ENCODE peak calls at places on chromosomes 4 and X, in four cellular contexts. K is OCI-LY7, A is DND-41, R is AG09309. E is an unnamed sample.

GRCh38 chr4:140242357-140243284 is 88.6 kb upstream of the MAML3 start:
- DNase-seq in A (peak), K (peak), R (no peak), E (no peak)

GRCh38 chrX:45719751-45720501 is 519.2 kb upstream of the DIPK2B start:
- DNase-seq in A (no peak), R (no peak), K (no peak), E (no peak)

GRCh38 chr4:158211288-158211687 is 1.0 kb downstream of the TMEM144 start:
- DNase-seq in A (no peak), K (no peak), R (no peak), E (no peak)

GRCh38 chr4:73222466-73223257 is 35.9 kb downstream of the ANKRD17 start:
- DNase-seq in R (peak), K (peak), A (peak), E (peak)

GRCh38 chrX:11137543-11138139 is 26.5 kb downstream of the HCCS start:
- DNase-seq in K (peak), A (no peak), R (peak), E (no peak)

GRCh38 chr4:101599620-101600019 is 190.9 kb upstream of the BANK1 start:
- DNase-seq in R (peak), K (no peak), A (no peak), E (no peak)

GRCh38 chrX:37905436-37906147 is 58.2 kb upstream of the DYNLT3 start:
- DNase-seq in A (no peak), K (no peak), R (no peak), E (no peak)

GRCh38 chr4:19905006-19905405 is 346.7 kb upstream of the SLIT2 start:
- DNase-seq in R (no peak), K (no peak), A (no peak), E (no peak)

GRCh38 chrX:42149786-42150185 is 226.4 kb upstream of the CASK start:
- DNase-seq in A (no peak), K (no peak), R (no peak), E (no peak)

GRCh38 chrX:42246814-42247213 is 323.5 kb upstream of the CASK start:
- DNase-seq in A (no peak), R (no peak), K (no peak), E (no peak)

GRCh38 chr4:163167333-163167626 is 590 bp upstream of the NAF1 start:
- DNase-seq in A (no peak), R (no peak), K (peak), E (no peak)

GRCh38 chr4:52659722-52660261 is 691 bp upstream of the USP46 start:
- DNase-seq in A (peak), R (no peak), K (peak), E (no peak)

GRCh38 chr4:120694973-120695372 is 227.6 kb downstream of the PRDM5 start:
- DNase-seq in R (no peak), K (no peak), A (no peak), E (no peak)

GRCh38 chrX:82813671-82814078 is 694.4 kb upstream of the POU3F4 start:
- DNase-seq in R (no peak), A (no peak), K (no peak), E (no peak)

GRCh38 chrX:25858273-25858880 is 279.8 kb upstream of the MAGEB18 start:
- DNase-seq in K (no peak), R (no peak), A (no peak), E (no peak)

GRCh38 chr4:165974647-165975335 is 101.8 kb downstream of the TLL1 start:
- DNase-seq in A (no peak), R (no peak), K (no peak), E (no peak)

GRCh38 chr4:150264595-150265141 is 186.4 kb downstream of the DCLK2 start:
- DNase-seq in K (no peak), A (no peak), R (no peak), E (no peak)

GRCh38 chr4:77203380-77204197 is 46.6 kb downstream of the CCNG2 start:
- DNase-seq in R (peak), A (peak), K (peak), E (peak)

GRCh38 chr4:90293320-90293719 is 166.1 kb downstream of the CCSER1 start:
- DNase-seq in A (no peak), R (no peak), K (peak), E (no peak)
- TF ChIP-seq CTCF in A (peak), R (peak), K (peak), E (no peak)

GRCh38 chr4:109818268-109818667 is 2.7 kb downstream of the GAR1 start:
- DNase-seq in R (no peak), A (no peak), K (no peak), E (no peak)

GRCh38 chr4:109815151-109816081 is at the start of gene GAR1:
- DNase-seq in K (peak), A (peak), R (peak), E (peak)

GRCh38 chr4:109820563-109820962 is 5.0 kb downstream of the GAR1 start:
- DNase-seq in R (peak), A (no peak), K (no peak), E (no peak)

GRCh38 chr4:109816082-109816442 is 500 bp downstream of the GAR1 start:
- DNase-seq in K (peak), R (no peak), A (peak), E (no peak)

DNA sequence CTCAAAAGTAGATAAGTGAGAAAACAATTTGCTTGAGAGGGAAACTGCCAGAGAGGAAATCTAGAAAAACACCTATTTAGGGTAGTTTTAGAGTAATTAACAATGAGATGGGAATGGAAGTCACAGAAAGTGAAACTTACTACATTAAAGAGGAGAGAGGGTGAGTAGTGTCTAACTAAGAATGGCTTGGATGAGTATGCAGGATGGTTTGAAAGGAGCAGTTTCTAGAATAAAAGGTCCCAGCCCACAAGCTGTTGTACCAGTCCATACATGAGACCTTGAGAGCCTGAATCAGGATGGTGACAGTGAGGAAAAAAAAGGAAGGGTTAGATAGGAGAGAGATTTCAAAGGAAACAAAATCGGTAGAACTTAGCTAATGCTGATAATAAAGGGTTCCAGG is 1.3 kb downstream of the GAR1 start:
- DNase-seq in A (no peak), R (no peak), K (no peak), E (no peak)
- H3K4me3 ChIP-seq in A (peak), R (no peak), K (peak), E (peak)

DNA sequence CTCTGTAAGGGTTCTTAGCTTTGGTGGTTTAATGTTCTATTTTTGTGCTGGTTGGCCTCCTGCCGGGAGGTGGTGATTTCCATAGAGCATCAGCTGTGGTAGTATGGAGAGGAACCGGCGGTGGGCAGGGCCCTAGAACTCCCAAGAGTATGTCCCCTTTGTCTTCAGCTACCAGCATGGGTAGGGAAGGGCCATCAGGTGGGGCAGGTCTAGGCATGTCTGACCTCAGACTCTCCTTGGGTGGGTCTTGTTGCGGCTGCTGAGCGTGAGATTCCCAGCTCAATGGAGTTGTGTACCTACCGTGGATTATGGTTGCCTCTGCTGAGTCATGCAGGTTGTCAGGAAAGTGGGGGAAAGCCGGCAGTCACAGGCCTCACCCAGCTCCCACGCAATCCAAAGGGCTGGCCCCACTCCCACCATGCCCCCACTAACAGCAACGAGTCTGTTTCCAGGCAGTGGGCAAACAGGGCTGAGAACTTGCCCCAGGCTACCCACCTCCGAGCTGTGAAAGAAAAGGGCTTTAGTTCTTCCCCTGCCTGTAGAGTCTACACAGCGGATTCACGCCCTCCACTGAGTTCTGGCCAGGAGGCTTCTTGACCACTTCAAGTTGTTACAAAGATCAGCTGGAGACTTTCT is 235.9 kb downstream of the RPA4 start:
- DNase-seq in K (no peak), A (no peak), R (no peak), E (no peak)
- TF ChIP-seq CTCF in K (no peak), A (no peak), R (no peak), E (no peak)

GRCh38 chrX:118727686-118728339 is 407 bp downstream of the IL13RA1 start:
- DNase-seq in A (no peak), K (no peak), R (no peak), E (no peak)

GRCh38 chrX:118726887-118727685 is at the start of gene IL13RA1:
- DNase-seq in K (no peak), A (no peak), R (no peak), E (no peak)

GRCh38 chrX:118730500-118731247 is 3.3 kb downstream of the IL13RA1 start:
- DNase-seq in R (peak), A (no peak), K (no peak), E (peak)

GRCh38 chrX:118724775-118725174 is 2.6 kb upstream of the IL13RA1 start:
- DNase-seq in R (no peak), A (no peak), K (no peak), E (no peak)

GRCh38 chrX:118729043-118729652 is 1.7 kb downstream of the IL13RA1 start:
- DNase-seq in A (no peak), K (no peak), R (no peak), E (no peak)
- H3K4me3 ChIP-seq in A (no peak), K (no peak), R (no peak), E (no peak)

DNA sequence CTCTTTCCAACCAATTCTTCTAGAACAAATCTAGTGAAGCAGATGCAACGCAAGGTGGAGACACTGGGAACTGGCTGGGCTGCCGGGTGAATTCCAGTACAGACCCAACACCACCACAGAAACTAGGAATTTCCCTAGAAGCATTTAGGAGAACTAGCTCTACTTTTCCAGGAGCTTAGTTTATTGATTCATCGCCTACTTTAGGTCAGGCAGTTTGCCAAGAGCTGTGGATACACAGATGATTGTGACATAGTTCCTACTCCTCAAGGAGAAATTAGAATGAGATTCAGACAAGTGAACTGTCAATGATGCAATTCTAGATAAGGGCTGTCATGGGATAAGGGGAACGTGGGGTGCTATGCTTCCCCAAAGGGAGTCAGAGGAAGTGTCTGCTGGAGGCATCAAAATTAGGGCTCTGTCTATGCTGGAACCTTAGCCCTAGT is 350.0 kb downstream of the CAMK2D start:
- DNase-seq in A (no peak), R (peak), K (no peak), E (peak)
- TF ChIP-seq CTCF in A (no peak), R (peak), K (no peak), E (no peak)

GRCh38 chrX:2466876-2467656 is 33.7 kb downstream of the DHRSX start:
- DNase-seq in A (no peak), R (no peak), K (no peak), E (no peak)

GRCh38 chrX:2462780-2463179 is 38.0 kb downstream of the DHRSX start:
- DNase-seq in K (no peak), A (no peak), R (no peak), E (no peak)

GRCh38 chrX:2461711-2462016 is 39.1 kb downstream of the DHRSX start:
- DNase-seq in A (no peak), R (no peak), K (no peak), E (no peak)

GRCh38 chrX:2463973-2464676 is 36.7 kb downstream of the DHRSX start:
- DNase-seq in R (no peak), A (no peak), K (peak), E (no peak)

DNA sequence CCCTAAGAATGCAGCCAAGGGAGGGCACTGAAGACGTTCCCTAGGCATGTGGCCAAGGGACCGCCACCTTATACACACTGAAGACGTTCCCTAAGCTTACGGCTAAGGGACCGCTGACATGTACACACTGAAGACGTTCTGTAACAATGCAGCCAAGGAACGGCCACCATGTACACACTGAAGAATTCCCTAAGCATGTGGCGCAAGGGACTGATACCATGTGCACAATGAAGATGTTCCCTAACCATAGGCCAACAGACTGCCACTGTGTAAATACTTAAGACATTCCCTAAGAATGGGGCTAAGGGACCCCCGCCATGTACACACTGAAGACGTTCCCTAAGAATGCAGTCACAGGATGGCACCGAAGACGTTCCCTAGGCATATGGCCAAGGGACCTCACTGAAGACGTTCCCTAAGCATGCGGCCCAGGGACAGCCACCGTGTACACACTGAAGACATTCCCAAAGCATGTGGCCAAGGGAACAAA is 36.1 kb downstream of the DHRSX start:
- DNase-seq in R (no peak), K (no peak), A (no peak), E (no peak)
- H3K4me3 ChIP-seq in R (no peak), K (no peak), A (no peak), E (no peak)

GRCh38 chr4:54958236-54958635 is 167.2 kb downstream of the KDR start:
- DNase-seq in R (no peak), A (no peak), K (no peak), E (no peak)

GRCh38 chr4:54959656-54960055 is 165.7 kb downstream of the KDR start:
- DNase-seq in K (no peak), A (no peak), R (peak), E (peak)

GRCh38 chr4:54967289-54967688 is 158.1 kb downstream of the KDR start:
- DNase-seq in R (no peak), K (no peak), A (no peak), E (no peak)

DNA sequence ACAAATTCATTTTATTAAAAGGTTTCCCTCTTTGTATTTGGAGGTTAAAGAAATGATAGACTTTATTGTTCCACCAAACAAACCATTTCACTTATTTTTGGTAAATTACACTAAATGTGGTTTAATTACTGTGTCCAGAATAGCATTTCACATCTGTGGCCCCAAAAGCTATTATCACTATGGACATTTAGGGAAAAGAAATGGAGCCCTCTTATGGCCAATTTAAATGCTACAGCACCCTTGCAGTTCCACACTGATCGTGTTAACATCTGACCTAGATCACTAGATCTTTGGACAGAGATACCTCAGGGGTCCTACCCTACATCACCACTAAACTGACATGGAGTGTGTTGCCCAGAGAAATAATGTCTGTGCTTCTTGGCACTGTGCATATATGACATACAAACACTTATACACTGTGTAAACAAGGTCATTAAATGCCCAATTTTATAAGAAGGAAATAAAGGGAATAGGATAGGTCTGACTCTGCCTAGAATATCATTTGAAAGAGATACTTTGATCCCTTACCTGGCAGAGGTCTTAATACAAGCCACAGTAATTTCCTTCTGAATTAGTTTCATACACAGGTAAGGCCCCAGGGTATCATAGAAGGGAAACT is 163.9 kb downstream of the KDR start:
- DNase-seq in K (peak), A (no peak), R (peak), E (no peak)
- TF ChIP-seq CTCF in K (peak), A (peak), R (peak), E (peak)

E was measured in AG04449.